ENCODE peak calls at places on chromosomes 4 and X, in six cellular contexts. M, P, I, G, L and X are unnamed samples. For H3K4me1, the result is how much of the 10 kb centered on the place peaks cover.

GRCh38 chrX:26871967-26872366 is 591.2 kb downstream of the PPP4R3C start:
- DNase-seq in M (no peak), P (no peak), I (no peak), G (no peak), L (no peak), X (no peak)

GRCh38 chrX:47613082-47613481 is 6.6 kb downstream of the SYN1 start:
- DNase-seq in M (no peak), P (no peak), I (no peak), G (no peak), L (no peak), X (no peak)

GRCh38 chr4:147425019-147425418 is 55.9 kb upstream of the EDNRA start:
- DNase-seq in M (no peak), P (no peak), I (no peak), G (no peak), L (no peak), X (no peak)

GRCh38 chr4:170853422-170854021 is 763.8 kb upstream of the AADAT start:
- DNase-seq in M (peak), P (peak), I (no peak), G (peak), L (no peak), X (peak)

GRCh38 chrX:140765043-140765784 is 55.7 kb downstream of the LINC00632 start:
- DNase-seq in M (no peak), P (no peak), I (peak), G (no peak), L (no peak), X (no peak)

GRCh38 chr4:174314770-174315169 is 31.1 kb downstream of the CEP44 start:
- DNase-seq in M (no peak), P (no peak), I (no peak), G (no peak), L (no peak), X (no peak)

GRCh38 chrX:16022580-16023170 is 100.7 kb upstream of the GRPR start:
- DNase-seq in M (no peak), P (no peak), I (no peak), G (no peak), L (no peak), X (no peak)

GRCh38 chrX:4118666-4119530 is 405.4 kb upstream of the PRKX start:
- DNase-seq in M (no peak), P (no peak), I (no peak), G (no peak), L (no peak), X (no peak)

GRCh38 chr4:71009796-71010588 is 16.5 kb downstream of the DCK start:
- DNase-seq in M (no peak), P (peak), I (no peak), G (no peak), L (no peak), X (no peak)

GRCh38 chr4:110310795-110311194 is 112.4 kb upstream of the ELOVL6 start:
- DNase-seq in M (no peak), P (no peak), I (no peak), G (no peak), L (no peak), X (no peak)

GRCh38 chrX:39174761-39175417 is 373.6 kb downstream of the MID1IP1 start:
- DNase-seq in M (peak), P (peak), I (no peak), G (peak), L (no peak), X (no peak)

GRCh38 chr4:55438314-55438713 is 42.6 kb downstream of the TMEM165 start:
- DNase-seq in M (peak), P (no peak), I (no peak), G (peak), L (no peak), X (no peak)

GRCh38 chr4:108555701-108556100 is 64.7 kb upstream of the RPL34 start:
- DNase-seq in M (no peak), P (no peak), I (no peak), G (no peak), L (no peak), X (no peak)

GRCh38 chrX:86806786-86807185 is 658.5 kb downstream of the DACH2 start:
- DNase-seq in M (no peak), P (peak), I (no peak), G (no peak), L (no peak), X (no peak)

GRCh38 chrX:72479324-72480274 is 93.0 kb downstream of the HDAC8 start:
- DNase-seq in M (no peak), P (no peak), I (no peak), G (peak), L (no peak), X (no peak)

GRCh38 chr4:151459380-151459779 is 50.4 kb downstream of the FHIP1A start:
- DNase-seq in M (no peak), P (no peak), I (no peak), G (no peak), L (no peak), X (no peak)

GRCh38 chrX:107718156-107718621 is 57.4 kb downstream of the TSC22D3 start:
- DNase-seq in M (peak), P (peak), I (peak), G (peak), L (peak), X (no peak)

GRCh38 chr4:110005461-110006056 is 92.9 kb downstream of the EGF start:
- DNase-seq in M (no peak), P (peak), I (no peak), G (peak), L (no peak), X (no peak)

GRCh38 chrX:154738013-154738738 is 12.7 kb downstream of the GAB3 start:
- DNase-seq in M (peak), P (no peak), I (peak), G (peak), L (peak), X (peak)

GRCh38 chr4:87112063-87112462 is 108.4 kb downstream of the KLHL8 start:
- DNase-seq in M (no peak), P (no peak), I (no peak), G (no peak), L (no peak), X (no peak)

GRCh38 chr4:173333658-173334084 is 487 bp downstream of the HMGB2 start:
- DNase-seq in M (peak), P (peak), I (peak), G (peak), L (peak), X (peak)

GRCh38 chrX:1394731-1395501 is 3.0 kb upstream of the SLC25A6 start:
- DNase-seq in M (peak), P (no peak), I (peak), G (no peak), L (peak), X (peak)

GRCh38 chr4:52957220-52957686 is 95.1 kb downstream of the RASL11B start:
- DNase-seq in M (no peak), P (no peak), I (no peak), G (peak), L (no peak), X (no peak)

GRCh38 chr4:85028910-85029309 is 62.4 kb upstream of the WDFY3 start:
- DNase-seq in M (no peak), P (no peak), I (no peak), G (no peak), L (no peak), X (no peak)

GRCh38 chr4:149897784-149898183 is 82.1 kb upstream of the IQCM start:
- DNase-seq in M (no peak), P (peak), I (no peak), G (no peak), L (no peak), X (no peak)

GRCh38 chr4:162644346-162644745 is 480.5 kb upstream of the FSTL5 start:
- DNase-seq in M (no peak), P (no peak), I (no peak), G (no peak), L (no peak), X (no peak)

GRCh38 chr4:89136525-89136924 is 25.2 kb downstream of the TIGD2 start:
- DNase-seq in M (no peak), P (no peak), I (no peak), G (no peak), L (no peak), X (no peak)

GRCh38 chrX:77003530-77003929 is 443.7 kb upstream of the FGF16 start:
- DNase-seq in M (no peak), P (no peak), I (no peak), G (no peak), L (no peak), X (no peak)

GRCh38 chr4:109682875-109683274 is 20.4 kb downstream of the CASP6 start:
- DNase-seq in M (no peak), P (no peak), I (no peak), G (no peak), L (no peak), X (no peak)

GRCh38 chr4:82748781-82749504 is 49.7 kb downstream of the SCD5 start:
- DNase-seq in M (no peak), P (no peak), I (no peak), G (no peak), L (no peak), X (no peak)

GRCh38 chr4:153748378-153748777 is 11.4 kb downstream of the RNF175 start:
- DNase-seq in M (no peak), P (no peak), I (no peak), G (no peak), L (peak), X (no peak)

GRCh38 chrX:128754130-128754529 is 701.9 kb upstream of the ACTRT1 start:
- DNase-seq in M (no peak), P (no peak), I (no peak), G (no peak), L (no peak), X (no peak)

GRCh38 chr4:88831063-88831462 is 133.4 kb upstream of the NAP1L5 start:
- DNase-seq in M (no peak), P (no peak), I (no peak), G (peak), L (no peak), X (no peak)

GRCh38 chr4:139658185-139658584 is 7.4 kb upstream of the MGST2 start:
- DNase-seq in M (no peak), P (no peak), I (no peak), G (no peak), L (no peak), X (no peak)
- H3K4me1 ChIP-seq in M (under half), P (under half), I (under half), G (under half), L (under half), X (under half)

DNA sequence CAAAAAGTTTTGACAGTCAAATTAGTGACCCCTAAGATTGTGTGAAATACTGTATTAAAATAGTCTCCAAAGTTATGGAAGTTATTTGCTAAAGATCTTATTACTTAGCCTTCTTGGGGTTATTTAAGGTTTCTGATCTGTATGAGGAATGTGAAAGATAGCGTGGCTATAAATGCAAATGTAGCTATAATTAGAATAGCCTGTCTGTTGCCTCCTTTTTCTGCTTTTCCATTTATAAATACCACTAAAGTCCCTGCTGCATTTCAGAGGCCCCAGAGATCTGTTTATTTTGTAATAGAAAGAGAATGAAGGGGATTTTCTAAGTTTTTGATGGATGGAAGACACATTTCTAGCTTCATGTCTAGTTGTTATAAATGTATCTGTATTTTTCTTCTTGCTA is 74.1 kb downstream of the INTS12 start:
- DNase-seq in M (no peak), P (peak), I (no peak), G (no peak), L (no peak), X (no peak)
- H3K4me1 ChIP-seq in M (under half), P (half or more), I (under half), G (under half), L (under half), X (half or more)

GRCh38 chr4:2847297-2847871 is 3.7 kb downstream of the ADD1 start:
- DNase-seq in M (no peak), P (no peak), I (no peak), G (no peak), L (no peak), X (no peak)
- H3K4me1 ChIP-seq in M (half or more), P (under half), I (half or more), G (half or more), L (half or more), X (half or more)

GRCh38 chr4:38676986-38677385 is 13.0 kb downstream of the KLF3 start:
- DNase-seq in M (no peak), P (no peak), I (no peak), G (peak), L (no peak), X (no peak)
- H3K4me1 ChIP-seq in M (half or more), P (under half), I (half or more), G (half or more), L (half or more), X (half or more)

DNA sequence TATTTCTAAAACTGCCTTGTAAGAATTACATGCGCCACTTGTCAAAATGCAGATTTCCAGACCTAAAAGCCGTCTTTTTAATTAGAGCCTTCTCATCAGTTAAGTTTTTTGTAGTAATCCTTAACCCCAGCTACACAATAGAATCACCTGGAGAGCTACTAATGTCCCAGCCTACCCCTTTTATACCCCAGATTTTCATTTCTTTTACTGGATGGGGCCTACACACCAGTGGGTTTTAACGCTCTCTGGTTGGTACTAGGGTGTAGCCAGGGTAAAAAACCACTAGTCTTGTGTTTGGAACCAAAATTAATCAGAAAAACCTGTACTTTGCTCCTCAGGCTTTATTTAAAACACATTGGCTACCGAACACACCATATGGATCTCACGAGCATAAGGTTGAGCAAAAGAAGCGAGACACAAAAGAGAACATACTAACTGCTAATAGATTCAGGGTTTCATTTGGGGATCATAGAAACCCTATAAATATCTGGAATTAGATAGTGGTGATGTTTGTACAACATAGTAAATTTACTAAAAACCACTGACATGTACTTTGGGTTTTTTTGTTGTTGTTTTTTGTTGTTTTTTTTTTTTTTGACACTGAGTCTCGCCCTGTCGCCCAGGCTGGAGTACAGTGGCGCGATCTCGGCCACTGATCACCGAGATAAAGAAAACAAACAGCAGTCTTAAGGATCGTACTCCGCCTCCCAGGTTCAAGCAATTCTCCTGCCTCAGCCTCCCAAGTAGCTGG is 30.6 kb downstream of the BBS12 start:
- DNase-seq in M (no peak), P (no peak), I (no peak), G (no peak), L (no peak), X (no peak)
- H3K4me1 ChIP-seq in M (under half), P (under half), I (under half), G (under half), L (under half), X (under half)

DNA sequence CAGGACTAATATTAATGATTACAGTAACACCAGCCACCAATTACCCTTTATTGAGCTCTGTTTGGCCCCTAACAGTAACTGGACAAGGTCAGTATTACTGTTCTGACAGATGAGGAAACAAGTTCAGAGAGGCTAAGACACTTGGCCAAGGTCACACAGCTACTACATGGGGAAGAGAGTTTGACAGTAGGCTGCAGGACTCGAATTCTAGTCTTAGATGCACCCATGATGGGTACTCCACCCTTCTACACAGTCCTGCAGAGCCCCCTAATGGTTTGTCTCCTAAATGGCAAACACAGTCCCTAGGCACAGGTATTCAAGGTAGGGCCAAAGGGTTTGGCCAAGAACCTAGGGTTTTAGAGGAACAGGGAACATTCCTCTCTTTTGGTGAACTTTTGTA is 93.9 kb downstream of the NSUN7 start:
- DNase-seq in M (no peak), P (peak), I (peak), G (peak), L (no peak), X (no peak)
- H3K4me1 ChIP-seq in M (under half), P (under half), I (under half), G (under half), L (under half), X (under half)

DNA sequence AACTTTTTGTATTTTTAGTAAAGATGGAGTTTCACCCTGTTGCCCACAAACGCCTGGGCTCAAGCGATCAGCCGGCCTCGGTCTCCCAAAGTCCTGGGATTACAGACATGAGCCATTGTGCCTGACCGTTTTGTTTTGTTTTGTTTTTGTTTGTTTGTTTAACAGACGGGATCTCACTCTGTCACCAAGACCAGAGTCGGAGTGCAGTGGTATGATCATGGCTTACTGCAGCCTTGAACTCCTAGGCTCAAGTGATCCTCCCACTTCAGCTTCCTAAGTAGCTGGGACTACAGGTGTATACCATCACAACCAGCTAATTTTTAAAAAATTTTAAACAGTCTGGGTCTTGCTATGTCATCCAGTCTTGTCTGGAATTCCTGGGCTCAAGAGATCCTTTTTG is 53.5 kb downstream of the FNIP2 start:
- DNase-seq in M (no peak), P (no peak), I (no peak), G (no peak), L (no peak), X (no peak)
- H3K4me1 ChIP-seq in M (half or more), P (half or more), I (half or more), G (half or more), L (half or more), X (half or more)

DNA sequence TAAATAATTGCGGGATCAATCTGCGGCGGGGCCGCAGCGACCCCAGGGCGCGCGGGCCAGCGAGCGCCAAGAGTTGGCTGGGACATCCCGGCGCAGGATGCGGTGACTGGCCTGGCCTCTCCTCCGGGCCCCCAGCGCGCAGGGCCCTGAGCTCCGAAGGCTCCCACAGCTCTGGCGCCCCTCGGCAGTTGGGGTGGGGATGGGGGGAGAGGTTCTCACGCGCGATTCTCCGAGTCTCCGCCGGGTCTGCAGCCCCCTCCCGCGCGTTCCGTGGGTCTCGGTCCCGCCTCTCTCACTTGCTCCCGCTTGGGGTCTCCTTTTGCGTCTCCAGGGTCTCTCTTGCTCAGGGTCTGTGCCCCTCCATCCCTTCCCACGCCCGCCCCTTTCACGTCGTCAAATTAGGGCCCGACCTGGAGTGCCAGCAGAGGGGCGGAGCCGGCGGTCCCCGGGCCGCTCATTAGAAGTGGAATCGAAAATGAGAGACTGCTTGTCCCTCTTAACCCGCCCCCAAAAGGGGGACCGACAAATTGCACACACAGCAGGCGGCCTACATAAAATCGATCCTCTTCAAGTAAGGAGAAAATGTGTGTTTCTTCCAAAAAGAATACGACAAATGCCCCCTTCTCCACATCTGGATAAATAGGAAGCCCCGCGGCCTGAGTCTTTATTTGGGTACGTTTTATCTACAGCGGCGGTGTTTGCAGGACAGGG is 859 bp upstream of the NKX1-1 start:
- DNase-seq in M (no peak), P (no peak), I (peak), G (no peak), L (no peak), X (no peak)
- H3K4me1 ChIP-seq in M (under half), P (under half), I (under half), G (under half), L (under half), X (half or more)